ENCODE peak calls at places on chromosome 13, in seven cellular contexts. One of them, this sample, is unnamed.
A peak's percentile ranks its signal among the peaks of the same experiment; 100 is the strongest.

GRCh38 chr13:99087954-99088491 is 110.2 kb upstream of the DOCK9 start:
- DNase-seq in Jurkat, Clone E6-1: no peak
- DNase-seq in stimulated activated CD8-positive, alpha-beta memory T cell treated with anti-CD3 and anti-CD28 coated beads, Interleukin-4, amount 100 ng/mL, for 1 hour: no peak
- DNase-seq in neural progenitor cell: peak; percentile 37
- DNase-seq in KG1: no peak
- DNase-seq in hippocampal formation: no peak
- DNase-seq in GF-D8: no peak
- DNase-seq in this sample: peak; percentile 19

GRCh38 chr13:108549989-108550388 is 79.4 kb upstream of the MYO16 start:
- DNase-seq in Jurkat, Clone E6-1: no peak
- DNase-seq in stimulated activated CD8-positive, alpha-beta memory T cell treated with anti-CD3 and anti-CD28 coated beads, Interleukin-4, amount 100 ng/mL, for 1 hour: no peak
- DNase-seq in neural progenitor cell: no peak
- DNase-seq in KG1: no peak
- DNase-seq in hippocampal formation: no peak
- DNase-seq in GF-D8: no peak
- DNase-seq in this sample: no peak

GRCh38 chr13:28495586-28496564 is 947 bp upstream of the FLT1 start:
- DNase-seq in Jurkat, Clone E6-1: no peak
- DNase-seq in stimulated activated CD8-positive, alpha-beta memory T cell treated with anti-CD3 and anti-CD28 coated beads, Interleukin-4, amount 100 ng/mL, for 1 hour: no peak
- DNase-seq in neural progenitor cell: no peak
- DNase-seq in KG1: no peak
- DNase-seq in hippocampal formation: no peak
- DNase-seq in GF-D8: no peak
- DNase-seq in this sample: no peak

GRCh38 chr13:40502236-40502635 is 164.2 kb downstream of the FOXO1 start:
- DNase-seq in Jurkat, Clone E6-1: no peak
- DNase-seq in stimulated activated CD8-positive, alpha-beta memory T cell treated with anti-CD3 and anti-CD28 coated beads, Interleukin-4, amount 100 ng/mL, for 1 hour: no peak
- DNase-seq in neural progenitor cell: no peak
- DNase-seq in KG1: no peak
- DNase-seq in hippocampal formation: no peak
- DNase-seq in GF-D8: no peak
- DNase-seq in this sample: no peak

GRCh38 chr13:96671073-96671472 is 323.2 kb downstream of the OXGR1 start:
- DNase-seq in Jurkat, Clone E6-1: no peak
- DNase-seq in stimulated activated CD8-positive, alpha-beta memory T cell treated with anti-CD3 and anti-CD28 coated beads, Interleukin-4, amount 100 ng/mL, for 1 hour: no peak
- DNase-seq in neural progenitor cell: no peak
- DNase-seq in KG1: no peak
- DNase-seq in hippocampal formation: no peak
- DNase-seq in GF-D8: no peak
- DNase-seq in this sample: no peak

GRCh38 chr13:49368688-49369087 is 75.2 kb downstream of the CAB39L start:
- DNase-seq in Jurkat, Clone E6-1: no peak
- DNase-seq in stimulated activated CD8-positive, alpha-beta memory T cell treated with anti-CD3 and anti-CD28 coated beads, Interleukin-4, amount 100 ng/mL, for 1 hour: no peak
- DNase-seq in neural progenitor cell: no peak
- DNase-seq in KG1: no peak
- DNase-seq in hippocampal formation: no peak
- DNase-seq in GF-D8: no peak
- DNase-seq in this sample: no peak

GRCh38 chr13:42733046-42733445 is 48.3 kb upstream of the FAM216B start:
- DNase-seq in Jurkat, Clone E6-1: no peak
- DNase-seq in stimulated activated CD8-positive, alpha-beta memory T cell treated with anti-CD3 and anti-CD28 coated beads, Interleukin-4, amount 100 ng/mL, for 1 hour: no peak
- DNase-seq in neural progenitor cell: no peak
- DNase-seq in KG1: no peak
- DNase-seq in hippocampal formation: no peak
- DNase-seq in GF-D8: no peak
- DNase-seq in this sample: no peak

GRCh38 chr13:74444877-74445479 is 310.8 kb upstream of the KLF12 start:
- DNase-seq in Jurkat, Clone E6-1: no peak
- DNase-seq in stimulated activated CD8-positive, alpha-beta memory T cell treated with anti-CD3 and anti-CD28 coated beads, Interleukin-4, amount 100 ng/mL, for 1 hour: no peak
- DNase-seq in neural progenitor cell: no peak
- DNase-seq in KG1: no peak
- DNase-seq in hippocampal formation: no peak
- DNase-seq in GF-D8: no peak
- DNase-seq in this sample: no peak